ENCODE peak calls at places on chromosomes 1 and 21, in four cellular contexts. N is GM12891, W is GM12878, X is K562. Y is an unnamed sample.

GRCh38 chr1:177927021-177927596 is 42.7 kb downstream of the SEC16B start:
- DNase-seq in N (no peak), W (no peak), X (no peak), Y (no peak)

GRCh38 chr1:24151175-24151533 is 8.2 kb upstream of the IL22RA1 start:
- DNase-seq in N (no peak), W (no peak), X (no peak), Y (no peak)

GRCh38 chr1:109624215-109625010 is 4.8 kb downstream of the AMPD2 start:
- DNase-seq in N (no peak), W (no peak), X (no peak), Y (peak)

GRCh38 chr1:93963585-93963984 is 54.4 kb upstream of the GCLM start:
- DNase-seq in N (no peak), W (no peak), X (no peak), Y (no peak)

GRCh38 chr1:61233121-61233659 is 150.8 kb downstream of the NFIA start:
- DNase-seq in N (no peak), W (no peak), X (no peak), Y (no peak)

GRCh38 chr21:31604591-31605190 is 54.8 kb upstream of the SOD1 start:
- DNase-seq in N (peak), W (peak), X (peak), Y (peak)

GRCh38 chr1:206880310-206880709 is 14.9 kb downstream of the IL20 start:
- DNase-seq in N (no peak), W (no peak), X (no peak), Y (no peak)

GRCh38 chr1:183093821-183094287 is 70.6 kb downstream of the LAMC1 start:
- DNase-seq in N (no peak), W (no peak), X (no peak), Y (no peak)

GRCh38 chr1:19688041-19688842 is 23.6 kb downstream of the HTR6 start:
- DNase-seq in N (no peak), W (no peak), X (no peak), Y (no peak)

GRCh38 chr1:53362851-53363642 is 35.2 kb upstream of the LRP8 start:
- DNase-seq in N (no peak), W (no peak), X (peak), Y (no peak)

GRCh38 chr1:159000627-159001026 is 9.1 kb upstream of the IFI16 start:
- DNase-seq in N (no peak), W (no peak), X (no peak), Y (no peak)

GRCh38 chr1:245310605-245311531 is 156.1 kb downstream of the KIF26B start:
- DNase-seq in N (no peak), W (peak), X (no peak), Y (peak)

GRCh38 chr21:34800797-34801518 is 132.2 kb downstream of the CLIC6 start:
- DNase-seq in N (no peak), W (no peak), X (no peak), Y (no peak)

GRCh38 chr1:213829806-213830205 is 158.0 kb upstream of the PROX1 start:
- DNase-seq in N (no peak), W (no peak), X (no peak), Y (no peak)

GRCh38 chr1:181490740-181491712 is 7.7 kb downstream of the CACNA1E start:
- DNase-seq in N (no peak), W (no peak), X (no peak), Y (no peak)

GRCh38 chr1:67431156-67431765 is 1.1 kb upstream of the SERBP1 start:
- DNase-seq in N (no peak), W (no peak), X (no peak), Y (no peak)

GRCh38 chr1:229268505-229268904 is 2.4 kb upstream of the RAB4A start:
- DNase-seq in N (no peak), W (no peak), X (no peak), Y (no peak)

GRCh38 chr1:153533689-153534201 is 2.0 kb downstream of the S100A6 start:
- DNase-seq in N (no peak), W (no peak), X (peak), Y (no peak)

GRCh38 chr21:42460391-42461184 is 35.4 kb downstream of the RSPH1 start:
- DNase-seq in N (no peak), W (peak), X (no peak), Y (no peak)

GRCh38 chr1:109047339-109047738 is 5.4 kb upstream of the WDR47 start:
- DNase-seq in N (no peak), W (no peak), X (no peak), Y (no peak)

GRCh38 chr1:165544996-165545395 is 1.2 kb downstream of the LRRC52 start:
- DNase-seq in N (no peak), W (no peak), X (no peak), Y (no peak)

DNA sequence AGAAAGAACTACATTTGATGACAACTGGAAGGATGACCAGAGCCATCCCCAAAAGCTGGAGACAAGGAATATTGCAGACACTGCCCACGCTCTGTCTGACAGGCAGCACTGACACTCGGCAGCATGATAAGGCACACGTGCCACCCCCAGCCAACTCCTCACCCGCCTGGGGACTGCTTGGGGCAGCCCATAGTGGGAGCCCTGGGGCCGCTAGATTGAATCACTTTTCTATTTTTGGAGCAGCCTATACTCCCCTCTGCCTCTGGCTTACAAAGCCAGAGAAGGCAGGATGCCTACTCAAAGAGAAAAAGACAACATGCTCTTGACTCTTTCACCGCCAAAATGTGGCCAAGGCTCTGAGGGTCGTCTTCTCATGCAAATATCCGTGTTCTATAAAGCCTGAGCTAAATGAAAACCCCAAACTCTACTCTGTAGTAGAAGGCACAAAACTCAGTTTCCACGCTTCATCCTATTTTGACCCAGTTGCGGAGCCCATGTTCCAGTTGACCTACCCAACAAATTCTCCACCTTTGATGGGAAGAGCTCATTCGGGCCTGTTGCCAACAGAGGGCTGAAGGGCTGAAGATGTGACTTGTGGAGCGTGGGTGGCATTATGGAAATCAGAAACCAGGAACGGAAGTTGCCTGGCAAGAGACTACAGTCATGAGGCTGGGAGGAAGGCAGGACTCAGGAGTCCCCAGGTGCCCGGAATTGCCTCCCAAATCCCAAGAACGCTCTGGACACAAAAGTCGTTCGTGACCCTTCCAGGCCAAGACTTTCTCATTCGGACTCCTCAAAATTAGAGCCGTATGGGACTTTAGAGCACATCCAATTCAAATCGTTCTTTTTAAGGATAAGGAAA is 1.1 kb downstream of the SMG5 start:
- DNase-seq in N (peak), W (no peak), X (peak), Y (peak)
- TF ChIP-seq POLR2AphosphoS5 in N (peak), W (peak), X (peak), Y (no peak)

GRCh38 chr21:36861924-36862323 is 104.5 kb downstream of the HLCS start:
- DNase-seq in N (no peak), W (no peak), X (no peak), Y (no peak)

GRCh38 chr21:36858320-36858957 is 108.0 kb downstream of the HLCS start:
- DNase-seq in N (no peak), W (no peak), X (no peak), Y (no peak)

GRCh38 chr21:36860736-36861594 is 105.5 kb downstream of the HLCS start:
- DNase-seq in N (no peak), W (no peak), X (peak), Y (no peak)

GRCh38 chr21:36861595-36861883 is 104.9 kb downstream of the HLCS start:
- DNase-seq in N (no peak), W (no peak), X (no peak), Y (no peak)

DNA sequence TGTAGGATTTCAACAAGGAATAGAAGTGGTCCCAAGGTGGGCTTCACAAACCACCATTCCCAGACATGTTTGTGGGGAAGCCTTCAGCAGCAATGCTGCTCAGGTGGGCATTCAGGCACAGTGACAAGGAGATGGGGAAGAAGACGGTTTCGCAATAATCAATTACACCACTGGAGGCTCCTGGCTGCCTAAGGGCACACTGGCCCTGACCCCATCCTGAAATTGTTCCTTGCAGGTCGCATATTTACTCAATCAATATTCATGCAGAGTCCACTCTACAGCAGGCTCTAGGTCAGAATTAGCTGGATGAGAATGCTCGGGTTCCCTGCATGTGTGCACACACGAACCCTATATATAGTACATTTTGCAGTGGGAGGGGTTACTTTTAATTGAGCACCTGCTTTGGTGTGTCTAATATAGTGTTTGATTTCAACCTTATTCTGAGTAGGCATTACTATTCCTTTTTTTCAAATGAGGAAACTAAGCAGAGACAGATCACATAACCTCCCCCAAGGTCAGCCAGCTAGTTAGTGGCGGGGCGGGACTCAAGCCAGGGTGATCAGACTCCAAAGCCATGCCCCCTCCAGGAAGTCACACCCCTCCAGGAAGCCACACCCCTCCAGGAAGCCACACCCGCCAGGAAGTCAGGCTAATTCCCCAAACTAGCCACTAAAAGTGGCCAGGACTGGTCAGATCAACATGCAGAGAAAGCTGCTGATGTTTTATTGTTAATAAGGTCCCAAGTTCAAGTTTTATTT is 106.5 kb downstream of the HLCS start:
- DNase-seq in N (no peak), W (no peak), X (peak), Y (peak)
- TF ChIP-seq SPI1 in N (no peak), W (no peak), X (peak), Y (peak)

GRCh38 chr21:33403128-33403785 is at the start of gene IFNGR2:
- DNase-seq in N (peak), W (no peak), X (peak), Y (no peak)
- TF ChIP-seq POLR2AphosphoS5 in N (no peak), W (no peak), X (peak), Y (peak)

DNA sequence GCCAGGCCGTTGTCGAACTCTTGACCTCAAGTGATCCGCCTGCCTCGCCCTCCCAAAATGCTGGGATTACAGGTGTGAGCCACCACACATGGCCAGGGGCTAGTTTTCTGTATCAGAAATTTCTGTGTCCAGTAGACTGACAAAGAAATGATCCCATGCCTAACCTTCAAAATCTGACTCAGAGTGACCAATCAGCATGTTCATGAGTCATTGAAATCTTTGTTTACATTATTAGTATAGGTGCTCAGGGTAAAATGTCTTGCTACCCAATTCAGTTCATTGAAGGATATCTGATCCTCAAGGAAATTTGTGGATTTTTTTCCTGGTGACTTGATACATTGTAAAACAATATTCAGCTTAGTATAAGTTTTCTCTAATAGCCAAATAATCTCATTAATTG is 11.0 kb upstream of the LDLRAD2 start:
- DNase-seq in N (no peak), W (no peak), X (peak), Y (no peak)
- TF ChIP-seq SPI1 in N (no peak), W (no peak), X (no peak), Y (no peak)

GRCh38 chr1:198637157-198637556 is 1.7 kb upstream of the PTPRC start:
- DNase-seq in N (no peak), W (no peak), X (no peak), Y (no peak)

GRCh38 chr1:198639581-198640235 is 868 bp downstream of the PTPRC start:
- DNase-seq in N (no peak), W (no peak), X (no peak), Y (no peak)

GRCh38 chr1:198638441-198638840 is 399 bp upstream of the PTPRC start:
- DNase-seq in N (no peak), W (no peak), X (no peak), Y (no peak)

GRCh38 chr1:198637915-198638437 is 864 bp upstream of the PTPRC start:
- DNase-seq in N (no peak), W (no peak), X (no peak), Y (no peak)

GRCh38 chr1:198638894-198639319 is at the start of gene PTPRC:
- DNase-seq in N (no peak), W (peak), X (no peak), Y (no peak)
- TF ChIP-seq POLR2AphosphoS5 in N (peak), W (peak), X (no peak), Y (no peak)